ENCODE peak calls at places on chromosomes 1 and 21, in six cellular contexts. One of them, this sample, is unnamed.

GRCh38 chr1:16677552-16678423 is 11.0 kb upstream of the RNU1-3 start:
- DNase-seq in stimulated activated CD4-positive, alpha-beta T cell treated with anti-CD3 and anti-CD28 coated beads, Interleukin-15, amount 100 ng/mL, for 1 hour: no peak
- DNase-seq in AG04450: peak
- DNase-seq in NCI-H2107: no peak
- DNase-seq in activated CD8-positive, alpha-beta memory T cell treated with anti-CD3 and anti-CD28 coated beads, Interleukin-2, amount 10 ng/mL, durations not matched to agents 7 days and 5 days: peak
- DNase-seq in neuronal stem cell: peak
- DNase-seq in this sample: no peak

GRCh38 chr21:35796834-35797233 is 263.5 kb downstream of the SETD4 start:
- DNase-seq in stimulated activated CD4-positive, alpha-beta T cell treated with anti-CD3 and anti-CD28 coated beads, Interleukin-15, amount 100 ng/mL, for 1 hour: no peak
- DNase-seq in AG04450: no peak
- DNase-seq in NCI-H2107: no peak
- DNase-seq in activated CD8-positive, alpha-beta memory T cell treated with anti-CD3 and anti-CD28 coated beads, Interleukin-2, amount 10 ng/mL, durations not matched to agents 7 days and 5 days: no peak
- DNase-seq in neuronal stem cell: no peak
- DNase-seq in this sample: no peak

GRCh38 chr1:116064616-116065015 is 46.6 kb upstream of the MAB21L3 start:
- DNase-seq in stimulated activated CD4-positive, alpha-beta T cell treated with anti-CD3 and anti-CD28 coated beads, Interleukin-15, amount 100 ng/mL, for 1 hour: no peak
- DNase-seq in AG04450: no peak
- DNase-seq in NCI-H2107: no peak
- DNase-seq in activated CD8-positive, alpha-beta memory T cell treated with anti-CD3 and anti-CD28 coated beads, Interleukin-2, amount 10 ng/mL, durations not matched to agents 7 days and 5 days: no peak
- DNase-seq in neuronal stem cell: no peak
- DNase-seq in this sample: no peak

GRCh38 chr1:243501002-243501401 is 245.2 kb downstream of the SDCCAG8 start:
- DNase-seq in stimulated activated CD4-positive, alpha-beta T cell treated with anti-CD3 and anti-CD28 coated beads, Interleukin-15, amount 100 ng/mL, for 1 hour: no peak
- DNase-seq in AG04450: peak
- DNase-seq in NCI-H2107: no peak
- DNase-seq in activated CD8-positive, alpha-beta memory T cell treated with anti-CD3 and anti-CD28 coated beads, Interleukin-2, amount 10 ng/mL, durations not matched to agents 7 days and 5 days: no peak
- DNase-seq in neuronal stem cell: no peak
- DNase-seq in this sample: no peak

GRCh38 chr1:33821291-33821690 is 42.6 kb upstream of the HMGB4 start:
- DNase-seq in stimulated activated CD4-positive, alpha-beta T cell treated with anti-CD3 and anti-CD28 coated beads, Interleukin-15, amount 100 ng/mL, for 1 hour: no peak
- DNase-seq in AG04450: no peak
- DNase-seq in NCI-H2107: no peak
- DNase-seq in activated CD8-positive, alpha-beta memory T cell treated with anti-CD3 and anti-CD28 coated beads, Interleukin-2, amount 10 ng/mL, durations not matched to agents 7 days and 5 days: no peak
- DNase-seq in neuronal stem cell: no peak
- DNase-seq in this sample: no peak

GRCh38 chr21:41602511-41602910 is 94.6 kb upstream of the TMPRSS2 start:
- DNase-seq in stimulated activated CD4-positive, alpha-beta T cell treated with anti-CD3 and anti-CD28 coated beads, Interleukin-15, amount 100 ng/mL, for 1 hour: no peak
- DNase-seq in AG04450: no peak
- DNase-seq in NCI-H2107: no peak
- DNase-seq in activated CD8-positive, alpha-beta memory T cell treated with anti-CD3 and anti-CD28 coated beads, Interleukin-2, amount 10 ng/mL, durations not matched to agents 7 days and 5 days: no peak
- DNase-seq in neuronal stem cell: no peak
- DNase-seq in this sample: no peak

GRCh38 chr1:27119270-27119618 is 35.7 kb downstream of the SLC9A1 start:
- DNase-seq in stimulated activated CD4-positive, alpha-beta T cell treated with anti-CD3 and anti-CD28 coated beads, Interleukin-15, amount 100 ng/mL, for 1 hour: no peak
- DNase-seq in AG04450: no peak
- DNase-seq in NCI-H2107: no peak
- DNase-seq in activated CD8-positive, alpha-beta memory T cell treated with anti-CD3 and anti-CD28 coated beads, Interleukin-2, amount 10 ng/mL, durations not matched to agents 7 days and 5 days: no peak
- DNase-seq in neuronal stem cell: no peak
- DNase-seq in this sample: no peak

GRCh38 chr1:162663589-162664030 is 31.3 kb downstream of the DDR2 start:
- DNase-seq in stimulated activated CD4-positive, alpha-beta T cell treated with anti-CD3 and anti-CD28 coated beads, Interleukin-15, amount 100 ng/mL, for 1 hour: no peak
- DNase-seq in AG04450: no peak
- DNase-seq in NCI-H2107: no peak
- DNase-seq in activated CD8-positive, alpha-beta memory T cell treated with anti-CD3 and anti-CD28 coated beads, Interleukin-2, amount 10 ng/mL, durations not matched to agents 7 days and 5 days: no peak
- DNase-seq in neuronal stem cell: peak
- DNase-seq in this sample: no peak

GRCh38 chr1:220398238-220398637 is 126.0 kb upstream of the RAB3GAP2 start:
- DNase-seq in stimulated activated CD4-positive, alpha-beta T cell treated with anti-CD3 and anti-CD28 coated beads, Interleukin-15, amount 100 ng/mL, for 1 hour: no peak
- DNase-seq in AG04450: no peak
- DNase-seq in NCI-H2107: no peak
- DNase-seq in activated CD8-positive, alpha-beta memory T cell treated with anti-CD3 and anti-CD28 coated beads, Interleukin-2, amount 10 ng/mL, durations not matched to agents 7 days and 5 days: no peak
- DNase-seq in neuronal stem cell: no peak
- DNase-seq in this sample: no peak

GRCh38 chr1:172146149-172146850 is 274.2 kb upstream of the C1orf105 start:
- DNase-seq in stimulated activated CD4-positive, alpha-beta T cell treated with anti-CD3 and anti-CD28 coated beads, Interleukin-15, amount 100 ng/mL, for 1 hour: no peak
- DNase-seq in AG04450: no peak
- DNase-seq in NCI-H2107: no peak
- DNase-seq in activated CD8-positive, alpha-beta memory T cell treated with anti-CD3 and anti-CD28 coated beads, Interleukin-2, amount 10 ng/mL, durations not matched to agents 7 days and 5 days: no peak
- DNase-seq in neuronal stem cell: no peak
- DNase-seq in this sample: no peak

GRCh38 chr1:67850611-67851075 is 17.4 kb upstream of the GNG12 start:
- DNase-seq in stimulated activated CD4-positive, alpha-beta T cell treated with anti-CD3 and anti-CD28 coated beads, Interleukin-15, amount 100 ng/mL, for 1 hour: no peak
- DNase-seq in AG04450: no peak
- DNase-seq in NCI-H2107: no peak
- DNase-seq in activated CD8-positive, alpha-beta memory T cell treated with anti-CD3 and anti-CD28 coated beads, Interleukin-2, amount 10 ng/mL, durations not matched to agents 7 days and 5 days: no peak
- DNase-seq in neuronal stem cell: no peak
- DNase-seq in this sample: no peak

GRCh38 chr1:5917281-5917590 is 75.0 kb downstream of the NPHP4 start:
- DNase-seq in stimulated activated CD4-positive, alpha-beta T cell treated with anti-CD3 and anti-CD28 coated beads, Interleukin-15, amount 100 ng/mL, for 1 hour: no peak
- DNase-seq in AG04450: no peak
- DNase-seq in NCI-H2107: no peak
- DNase-seq in activated CD8-positive, alpha-beta memory T cell treated with anti-CD3 and anti-CD28 coated beads, Interleukin-2, amount 10 ng/mL, durations not matched to agents 7 days and 5 days: no peak
- DNase-seq in neuronal stem cell: no peak
- DNase-seq in this sample: no peak